ENCODE peak calls at places on chromosomes 3 and 15, in seven cellular contexts. E is A549, H is K562, A is Panc1, W is HepG2, L is HCT116, V is SK-N-SH. D is an unnamed sample.

GRCh38 chr3:120198305-120198878 is 86.6 kb downstream of the GPR156 start:
- DNase-seq in E (peak), H (no peak), A (no peak), W (peak), L (peak), V (no peak), D (no peak)

GRCh38 chr3:187839422-187839821 is 94.2 kb upstream of the BCL6 start:
- DNase-seq in E (no peak), H (no peak), A (no peak), W (no peak), L (no peak), V (no peak), D (no peak)

GRCh38 chr15:69607101-69607500 is 154.5 kb downstream of the RPLP1 start:
- DNase-seq in E (no peak), H (no peak), A (no peak), W (no peak), L (no peak), V (no peak), D (peak)

GRCh38 chr3:18428036-18428435 is 2.9 kb upstream of the SATB1 start:
- DNase-seq in E (no peak), H (no peak), A (no peak), W (no peak), L (no peak), V (no peak), D (peak)

GRCh38 chr3:5122741-5123706 is 932 bp downstream of the ARL8B start:
- DNase-seq in E (peak), H (no peak), A (no peak), W (peak), L (no peak), V (peak), D (peak)

GRCh38 chr15:35444557-35445204 is 101.3 kb downstream of the DPH6 start:
- DNase-seq in E (peak), H (peak), A (peak), W (peak), L (peak), V (peak), D (peak)

GRCh38 chr15:22942306-22942855 is 37.8 kb downstream of the CYFIP1 start:
- DNase-seq in E (no peak), H (no peak), A (no peak), W (no peak), L (no peak), V (no peak), D (no peak)

GRCh38 chr15:68818088-68818670 is 2.5 kb downstream of the ANP32A start:
- DNase-seq in E (peak), H (peak), A (no peak), W (peak), L (no peak), V (peak), D (peak)

GRCh38 chr3:194184265-194184751 is 48.4 kb downstream of the HES1 start:
- DNase-seq in E (no peak), H (no peak), A (no peak), W (no peak), L (no peak), V (no peak), D (no peak)

GRCh38 chr3:71723452-71724170 is 1.6 kb downstream of the EIF4E3 start:
- DNase-seq in E (no peak), H (no peak), A (no peak), W (no peak), L (no peak), V (no peak), D (no peak)

GRCh38 chr3:11618897-11619296 is 24.8 kb downstream of the VGLL4 start:
- DNase-seq in E (no peak), H (no peak), A (no peak), W (peak), L (no peak), V (no peak), D (no peak)

GRCh38 chr3:21729888-21730459 is 21.0 kb downstream of the ZNF385D start:
- DNase-seq in E (no peak), H (no peak), A (no peak), W (no peak), L (no peak), V (no peak), D (no peak)

GRCh38 chr3:86228106-86228505 is 762.8 kb downstream of the VGLL3 start:
- DNase-seq in E (no peak), H (no peak), A (no peak), W (no peak), L (no peak), V (no peak), D (peak)

GRCh38 chr3:191388823-191389222 is 58.5 kb upstream of the UTS2B start:
- DNase-seq in E (no peak), H (no peak), A (no peak), W (no peak), L (no peak), V (no peak), D (no peak)

GRCh38 chr15:88454867-88455810 is 12.0 kb downstream of the MRPL46 start:
- DNase-seq in E (peak), H (peak), A (peak), W (peak), L (peak), V (peak), D (peak)

GRCh38 chr3:58084166-58084565 is 75.9 kb downstream of the FLNB start:
- DNase-seq in E (no peak), H (no peak), A (no peak), W (no peak), L (no peak), V (no peak), D (peak)

GRCh38 chr3:186025161-186025560 is 83.7 kb downstream of the ETV5 start:
- DNase-seq in E (no peak), H (no peak), A (no peak), W (no peak), L (no peak), V (no peak), D (no peak)

GRCh38 chr3:98763814-98764691 is 913 bp downstream of the ST3GAL6 start:
- DNase-seq in E (no peak), H (no peak), A (no peak), W (no peak), L (no peak), V (no peak), D (no peak)

GRCh38 chr3:57068437-57069089 is 8.1 kb downstream of the SPATA12 start:
- DNase-seq in E (peak), H (peak), A (peak), W (no peak), L (peak), V (no peak), D (no peak)

GRCh38 chr3:135311699-135312098 is 516.6 kb downstream of the EPHB1 start:
- DNase-seq in E (no peak), H (no peak), A (no peak), W (no peak), L (no peak), V (no peak), D (no peak)

GRCh38 chr3:14440168-14440518 is 37.7 kb downstream of the SLC6A6 start:
- DNase-seq in E (no peak), H (no peak), A (no peak), W (no peak), L (no peak), V (no peak), D (no peak)

GRCh38 chr3:112773864-112774263 is 72.8 kb downstream of the CD200R1L start:
- DNase-seq in E (peak), H (no peak), A (peak), W (no peak), L (no peak), V (no peak), D (no peak)

GRCh38 chr15:66092053-66092976 is 161.2 kb downstream of the MEGF11 start:
- DNase-seq in E (no peak), H (no peak), A (no peak), W (no peak), L (no peak), V (no peak), D (peak)

GRCh38 chr3:10272977-10273376 is 19.8 kb downstream of the GHRL start:
- DNase-seq in E (no peak), H (no peak), A (no peak), W (no peak), L (no peak), V (no peak), D (no peak)

DNA sequence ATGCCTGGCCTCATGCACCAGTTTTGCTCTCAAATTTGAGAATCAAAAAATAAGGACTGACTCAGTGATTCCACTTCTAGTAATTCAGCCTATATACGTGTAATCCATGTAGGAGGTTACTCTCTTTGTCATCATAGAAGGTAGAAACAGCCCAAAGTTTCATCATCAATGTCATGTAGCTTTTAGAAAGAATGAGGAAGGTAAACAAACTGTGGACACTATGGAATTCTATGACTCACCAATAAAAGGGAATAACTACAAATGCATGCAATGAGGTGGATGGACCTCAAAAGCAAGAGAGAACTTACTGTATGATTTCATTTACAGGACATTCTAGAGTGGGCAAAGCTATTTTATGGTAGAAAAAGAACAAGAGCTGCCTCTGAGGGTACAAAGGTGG is 93.2 kb upstream of the LRIG1 start:
- DNase-seq in E (peak), H (no peak), A (peak), W (peak), L (peak), V (no peak), D (no peak)
- TF ChIP-seq REST in E (no peak), H (no peak), A (no peak), W (no peak), L (no peak), V (no peak), D (no peak)

GRCh38 chr15:92157666-92158298 is 235.9 kb upstream of the ST8SIA2 start:
- DNase-seq in E (no peak), H (no peak), A (no peak), W (no peak), L (no peak), V (no peak), D (no peak)
- H3K27ac ChIP-seq in E (no peak), H (no peak), A (no peak), W (no peak), L (no peak), V (no peak), D (peak)

GRCh38 chr3:171875923-171876412 is 32.8 kb downstream of the TMEM212 start:
- DNase-seq in E (peak), H (no peak), A (no peak), W (peak), L (no peak), V (no peak), D (no peak)
- TF ChIP-seq REST in E (no peak), H (no peak), A (no peak), W (no peak), L (no peak), V (no peak), D (no peak)

DNA sequence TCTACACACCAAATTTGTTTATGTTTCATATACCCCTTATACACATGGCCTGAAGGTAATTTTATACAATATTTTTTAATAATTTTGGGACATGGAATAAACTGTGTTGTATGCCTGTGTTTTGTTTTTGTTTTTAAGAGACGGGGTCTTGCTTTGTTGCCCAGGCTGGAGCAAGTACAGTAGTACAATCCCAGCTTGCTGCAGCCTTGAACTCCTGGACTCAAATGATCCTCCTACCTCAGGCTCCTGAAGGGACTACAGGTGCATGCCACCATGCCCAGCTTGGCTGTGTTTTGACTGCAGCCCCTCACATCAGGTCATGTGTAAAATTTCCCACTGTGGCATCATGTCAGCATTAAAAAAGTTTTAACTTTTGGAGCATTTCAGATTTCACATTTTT is 18.6 kb downstream of the SETD2 start:
- DNase-seq in E (no peak), H (no peak), A (no peak), W (no peak), L (no peak), V (no peak), D (no peak)
- H3K27ac ChIP-seq in E (no peak), H (no peak), A (no peak), W (no peak), L (no peak), V (no peak), D (no peak)

GRCh38 chr3:102165367-102165766 is 269.4 kb upstream of the ZPLD1 start:
- DNase-seq in E (no peak), H (no peak), A (no peak), W (no peak), L (no peak), V (no peak), D (no peak)
- TF ChIP-seq REST in E (no peak), H (no peak), A (no peak), W (no peak), L (no peak), V (no peak), D (no peak)

GRCh38 chr15:54026891-54027290 is 48.6 kb downstream of the UNC13C start:
- DNase-seq in E (no peak), H (no peak), A (no peak), W (no peak), L (no peak), V (no peak), D (no peak)
- H3K27ac ChIP-seq in E (no peak), H (no peak), A (no peak), W (no peak), L (no peak), V (no peak), D (no peak)

GRCh38 chr3:53842436-53843194 is 3.6 kb downstream of the CHDH start:
- DNase-seq in E (peak), H (no peak), A (peak), W (peak), L (peak), V (no peak), D (peak)
- TF ChIP-seq REST in E (no peak), H (no peak), A (no peak), W (peak), L (no peak), V (no peak), D (no peak)

GRCh38 chr3:44105571-44105970 is 136.1 kb upstream of the TOPAZ1 start:
- DNase-seq in E (no peak), H (no peak), A (no peak), W (no peak), L (no peak), V (no peak), D (no peak)
- H3K27ac ChIP-seq in E (no peak), H (no peak), A (no peak), W (no peak), L (no peak), V (no peak), D (no peak)

D was measured in GM23338.